ENCODE peak calls at places on chromosomes 3 and 15, in ten cellular contexts. V, Y, A, U, M, P, R, K, I and G are unnamed samples.

GRCh38 chr3:15964605-15965061 is 166.9 kb upstream of the ANKRD28 start:
- DNase-seq in V (no peak), Y (no peak), A (no peak), U (no peak), M (no peak), P (no peak), R (peak), K (peak), I (peak), G (peak)

GRCh38 chr3:88003115-88003755 is 55.6 kb downstream of the CGGBP1 start:
- DNase-seq in V (no peak), Y (no peak), A (peak), U (peak), M (no peak), P (peak), R (no peak), K (peak), I (peak), G (peak)

GRCh38 chr15:41886741-41887140 is 7.1 kb downstream of the SPTBN5 start:
- DNase-seq in V (no peak), Y (no peak), A (no peak), U (no peak), M (no peak), P (no peak), R (no peak), K (no peak), I (no peak), G (no peak)

GRCh38 chr3:28042707-28043106 is 198.7 kb upstream of the CMC1 start:
- DNase-seq in V (no peak), Y (no peak), A (no peak), U (no peak), M (no peak), P (no peak), R (no peak), K (no peak), I (no peak), G (no peak)

GRCh38 chr3:107740992-107741896 is 218.5 kb downstream of the BBX start:
- DNase-seq in V (no peak), Y (no peak), A (no peak), U (peak), M (no peak), P (peak), R (no peak), K (peak), I (peak), G (peak)

GRCh38 chr3:185631108-185631507 is 45.0 kb downstream of the SENP2 start:
- DNase-seq in V (no peak), Y (no peak), A (no peak), U (no peak), M (no peak), P (no peak), R (no peak), K (peak), I (no peak), G (no peak)

GRCh38 chr3:31106204-31106603 is 211.7 kb upstream of the GADL1 start:
- DNase-seq in V (no peak), Y (no peak), A (no peak), U (peak), M (no peak), P (peak), R (no peak), K (peak), I (peak), G (peak)

GRCh38 chr15:65195542-65196026 is 10.4 kb upstream of the CLPX start:
- DNase-seq in V (no peak), Y (no peak), A (no peak), U (no peak), M (peak), P (no peak), R (no peak), K (no peak), I (no peak), G (no peak)

GRCh38 chr3:183212096-183212495 is 41.0 kb upstream of the B3GNT5 start:
- DNase-seq in V (no peak), Y (no peak), A (no peak), U (no peak), M (no peak), P (no peak), R (no peak), K (no peak), I (no peak), G (no peak)

GRCh38 chr3:196127308-196128040 is 45.6 kb upstream of the TFRC start:
- DNase-seq in V (no peak), Y (no peak), A (no peak), U (no peak), M (no peak), P (no peak), R (no peak), K (no peak), I (peak), G (no peak)

GRCh38 chr3:23431759-23432158 is 228.6 kb downstream of the UBE2E2 start:
- DNase-seq in V (no peak), Y (no peak), A (no peak), U (no peak), M (no peak), P (no peak), R (no peak), K (peak), I (no peak), G (no peak)

GRCh38 chr3:103203431-103203830 is 768.6 kb downstream of the ZPLD1 start:
- DNase-seq in V (no peak), Y (no peak), A (no peak), U (no peak), M (no peak), P (no peak), R (no peak), K (no peak), I (no peak), G (no peak)

GRCh38 chr3:177827517-177828249 is 630.4 kb upstream of the TBL1XR1 start:
- DNase-seq in V (no peak), Y (no peak), A (no peak), U (peak), M (peak), P (peak), R (no peak), K (peak), I (no peak), G (peak)

GRCh38 chr3:70090322-70090913 is 90.9 kb downstream of the SAMMSON start:
- DNase-seq in V (no peak), Y (no peak), A (no peak), U (peak), M (no peak), P (peak), R (no peak), K (peak), I (peak), G (peak)

GRCh38 chr3:169297214-169297613 is 366.3 kb downstream of the MECOM start:
- DNase-seq in V (no peak), Y (no peak), A (no peak), U (no peak), M (no peak), P (no peak), R (no peak), K (no peak), I (no peak), G (no peak)

GRCh38 chr3:44232407-44232806 is 9.3 kb upstream of the TOPAZ1 start:
- DNase-seq in V (no peak), Y (no peak), A (no peak), U (no peak), M (no peak), P (no peak), R (no peak), K (peak), I (no peak), G (no peak)

GRCh38 chr3:132417695-132418520 is 606 bp downstream of the DNAJC13 start:
- DNase-seq in V (peak), Y (no peak), A (no peak), U (peak), M (peak), P (no peak), R (no peak), K (peak), I (peak), G (peak)

GRCh38 chr15:74460298-74460697 is 662 bp downstream of the UBL7 start:
- DNase-seq in V (no peak), Y (no peak), A (no peak), U (peak), M (no peak), P (no peak), R (no peak), K (no peak), I (peak), G (no peak)

GRCh38 chr3:57556459-57557087 is 499 bp downstream of the PDE12 start:
- DNase-seq in V (peak), Y (peak), A (no peak), U (no peak), M (peak), P (no peak), R (peak), K (no peak), I (peak), G (no peak)

GRCh38 chr15:74050127-74050526 is 32.2 kb downstream of the GOLGA6A start:
- DNase-seq in V (no peak), Y (no peak), A (no peak), U (no peak), M (no peak), P (no peak), R (peak), K (no peak), I (no peak), G (no peak)

GRCh38 chr15:68797157-68797556 is 23.5 kb downstream of the ANP32A start:
- DNase-seq in V (no peak), Y (no peak), A (no peak), U (no peak), M (no peak), P (no peak), R (no peak), K (no peak), I (no peak), G (no peak)

GRCh38 chr3:170469151-170470062 is 50.7 kb downstream of the CLDN11 start:
- DNase-seq in V (no peak), Y (no peak), A (peak), U (no peak), M (no peak), P (no peak), R (no peak), K (no peak), I (no peak), G (peak)

GRCh38 chr15:40936709-40937666 is 7.8 kb downstream of the DLL4 start:
- DNase-seq in V (no peak), Y (no peak), A (no peak), U (no peak), M (no peak), P (no peak), R (no peak), K (peak), I (no peak), G (no peak)

GRCh38 chr3:101611023-101611422 is 37.0 kb downstream of the PCNP start:
- DNase-seq in V (no peak), Y (no peak), A (no peak), U (no peak), M (no peak), P (no peak), R (no peak), K (no peak), I (peak), G (no peak)

GRCh38 chr3:183227586-183227985 is 25.5 kb upstream of the B3GNT5 start:
- DNase-seq in V (no peak), Y (no peak), A (no peak), U (no peak), M (no peak), P (no peak), R (no peak), K (no peak), I (peak), G (no peak)

GRCh38 chr3:27985369-27986035 is 255.9 kb upstream of the CMC1 start:
- DNase-seq in V (no peak), Y (no peak), A (no peak), U (no peak), M (no peak), P (no peak), R (no peak), K (peak), I (no peak), G (peak)

GRCh38 chr3:183492849-183493179 is 62.7 kb downstream of the KLHL6 start:
- DNase-seq in V (no peak), Y (no peak), A (no peak), U (no peak), M (no peak), P (no peak), R (no peak), K (no peak), I (no peak), G (no peak)

GRCh38 chr3:115321396-115321795 is 174.3 kb upstream of the ZBTB20 start:
- DNase-seq in V (no peak), Y (no peak), A (no peak), U (no peak), M (no peak), P (no peak), R (no peak), K (peak), I (no peak), G (peak)

GRCh38 chr15:48683991-48684765 is 38.7 kb upstream of the FBN1 start:
- DNase-seq in V (no peak), Y (no peak), A (no peak), U (no peak), M (no peak), P (no peak), R (no peak), K (no peak), I (no peak), G (no peak)

GRCh38 chr3:192833177-192833890 is 84.3 kb downstream of the MB21D2 start:
- DNase-seq in V (no peak), Y (no peak), A (no peak), U (peak), M (no peak), P (peak), R (no peak), K (peak), I (no peak), G (peak)

GRCh38 chr3:1406250-1406649 is 313.4 kb downstream of the CNTN6 start:
- DNase-seq in V (no peak), Y (no peak), A (no peak), U (no peak), M (no peak), P (no peak), R (no peak), K (no peak), I (no peak), G (no peak)

GRCh38 chr15:97425596-97425995 is 534.9 kb upstream of the ARRDC4 start:
- DNase-seq in V (no peak), Y (no peak), A (no peak), U (no peak), M (no peak), P (no peak), R (no peak), K (no peak), I (no peak), G (no peak)

GRCh38 chr3:10759495-10759894 is 56.5 kb upstream of the SLC6A11 start:
- DNase-seq in V (no peak), Y (no peak), A (no peak), U (no peak), M (no peak), P (no peak), R (no peak), K (no peak), I (no peak), G (no peak)

GRCh38 chr3:110969229-110970211 is 102.1 kb upstream of the NECTIN3 start:
- DNase-seq in V (no peak), Y (no peak), A (peak), U (no peak), M (no peak), P (no peak), R (no peak), K (no peak), I (no peak), G (no peak)

GRCh38 chr3:197736010-197736490 is 654 bp downstream of the RUBCN start:
- DNase-seq in V (peak), Y (peak), A (peak), U (peak), M (peak), P (no peak), R (peak), K (no peak), I (peak), G (no peak)

GRCh38 chr15:90162956-90163355 is 38.2 kb upstream of the SEMA4B start:
- DNase-seq in V (no peak), Y (no peak), A (no peak), U (no peak), M (no peak), P (no peak), R (no peak), K (no peak), I (no peak), G (no peak)

GRCh38 chr15:40736575-40736974 is 18.5 kb downstream of the RMDN3 start:
- DNase-seq in V (no peak), Y (no peak), A (no peak), U (no peak), M (no peak), P (no peak), R (no peak), K (no peak), I (no peak), G (no peak)

DNA sequence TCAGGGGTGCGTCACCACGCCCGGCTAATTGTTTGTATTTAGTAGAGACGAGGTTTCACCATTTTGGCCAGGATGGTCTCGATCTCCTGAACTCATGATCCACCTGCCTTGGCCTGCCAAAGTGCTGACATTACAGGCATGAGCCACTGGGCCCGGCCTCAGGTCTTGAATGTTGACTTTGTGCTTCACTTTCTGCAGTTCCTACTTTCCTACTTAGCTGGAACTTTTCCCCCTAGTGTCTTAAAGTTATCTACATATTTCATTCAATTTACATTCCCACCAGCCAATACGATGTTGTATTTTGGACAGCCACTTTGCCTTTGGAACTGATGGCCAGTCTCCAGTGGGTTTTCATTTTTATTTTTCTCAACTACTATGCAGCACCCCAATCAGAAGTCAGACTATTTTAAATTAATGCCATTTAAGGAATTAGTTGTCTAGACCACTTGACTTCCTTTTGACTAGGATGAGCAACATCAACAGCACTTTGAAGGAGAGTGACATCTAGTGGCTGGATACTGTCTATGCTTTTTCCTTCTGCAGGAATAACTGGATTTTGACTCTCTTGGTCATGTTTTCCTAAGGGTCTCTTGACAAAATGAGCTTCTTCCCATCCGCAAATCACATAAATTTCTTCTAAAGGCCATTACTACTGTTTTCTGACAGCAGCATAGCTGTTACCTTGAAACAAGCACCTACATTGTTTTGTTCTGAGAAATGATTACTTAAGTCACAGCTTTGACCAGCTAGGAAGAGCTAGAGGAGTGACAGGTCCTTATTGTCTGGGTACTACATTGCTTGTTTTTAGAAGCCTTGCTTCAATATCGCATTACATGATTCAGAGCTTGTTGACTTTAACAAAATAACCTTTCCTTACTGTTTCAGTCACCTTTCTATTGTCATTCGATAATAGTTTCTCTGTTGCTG is 140.2 kb downstream of the ITPR1 start:
- DNase-seq in V (no peak), Y (no peak), A (peak), U (peak), M (no peak), P (peak), R (no peak), K (peak), I (peak), G (peak)
- TF ChIP-seq CTCF in V (peak), Y (peak), A (peak), U (peak), M (peak), P (peak), R (peak), K (peak), I (peak), G (peak)

GRCh38 chr3:80688814-80689213 is 921.0 kb upstream of the ROBO1 start:
- DNase-seq in V (no peak), Y (no peak), A (no peak), U (no peak), M (no peak), P (peak), R (no peak), K (peak), I (peak), G (no peak)
- TF ChIP-seq CTCF in V (peak), Y (no peak), A (peak), U (peak), M (peak), P (peak), R (peak), K (peak), I (no peak), G (peak)

DNA sequence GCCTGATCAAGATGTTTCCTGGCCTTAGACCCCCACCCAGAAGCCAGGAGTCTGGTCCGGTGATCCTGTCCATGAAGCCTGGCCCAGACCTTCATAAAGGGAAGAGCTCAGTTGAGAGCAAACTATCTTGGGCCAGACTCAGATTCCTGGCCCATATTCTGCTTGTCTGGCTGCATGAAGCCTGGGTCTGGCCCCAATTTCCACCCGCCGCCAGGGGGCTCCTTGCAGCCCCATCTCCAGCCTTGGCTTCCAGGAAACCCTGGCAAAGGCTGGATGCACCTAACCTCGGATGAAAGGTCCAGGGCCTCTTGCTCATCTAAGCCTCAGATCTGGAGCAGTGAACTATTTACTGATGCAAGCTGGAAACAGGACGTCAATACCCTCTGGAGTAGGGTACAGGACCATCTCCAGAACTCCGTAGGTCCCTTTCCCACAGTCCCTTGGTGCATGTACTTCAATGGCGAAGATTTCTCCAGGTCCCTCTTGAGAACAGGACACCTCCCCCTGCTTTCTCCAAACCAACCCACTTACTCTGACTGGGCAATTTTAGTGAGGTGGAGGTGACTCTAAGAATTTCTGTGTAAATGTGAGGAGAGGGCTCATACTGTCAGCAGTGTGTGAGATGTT is 5.6 kb downstream of the FOXL2 start:
- DNase-seq in V (no peak), Y (no peak), A (peak), U (no peak), M (no peak), P (no peak), R (peak), K (peak), I (peak), G (peak)
- TF ChIP-seq CTCF in V (peak), Y (no peak), A (peak), U (peak), M (peak), P (peak), R (peak), K (peak), I (peak), G (peak)

GRCh38 chr15:66786222-66786621 is 84.2 kb downstream of the SMAD6 start:
- DNase-seq in V (no peak), Y (no peak), A (no peak), U (no peak), M (no peak), P (no peak), R (no peak), K (no peak), I (no peak), G (no peak)

GRCh38 chr15:66787472-66787871 is 85.4 kb downstream of the SMAD6 start:
- DNase-seq in V (no peak), Y (no peak), A (no peak), U (no peak), M (peak), P (no peak), R (no peak), K (no peak), I (no peak), G (no peak)

GRCh38 chr15:66788024-66788423 is 86.0 kb downstream of the SMAD6 start:
- DNase-seq in V (no peak), Y (no peak), A (no peak), U (no peak), M (peak), P (no peak), R (no peak), K (no peak), I (no peak), G (no peak)

GRCh38 chr15:66786708-66787471 is 84.9 kb downstream of the SMAD6 start:
- DNase-seq in V (no peak), Y (no peak), A (no peak), U (no peak), M (peak), P (no peak), R (no peak), K (no peak), I (no peak), G (no peak)

GRCh38 chr15:66789029-66790025 is 87.3 kb downstream of the SMAD6 start:
- DNase-seq in V (no peak), Y (no peak), A (no peak), U (no peak), M (peak), P (no peak), R (no peak), K (peak), I (peak), G (peak)
- TF ChIP-seq CTCF in V (peak), Y (no peak), A (no peak), U (peak), M (no peak), P (peak), R (no peak), K (peak), I (peak), G (peak)